ENCODE peak calls at places on chromosomes 16 and 17, in ten cellular contexts. V, F, P, L, R, O, K, D, A and T are unnamed samples. For H3K4me1 and H3K9me3, the result is how much of the 10 kb centered on the place peaks cover.

GRCh38 chr16:85527767-85528297 is 85.3 kb upstream of the GSE1 start:
- DNase-seq in V (no peak), F (no peak), P (no peak), L (no peak), R (no peak), O (no peak), K (no peak), D (no peak), A (no peak), T (no peak)

GRCh38 chr17:66406701-66407644 is 104.6 kb downstream of the PRKCA start:
- DNase-seq in V (no peak), F (no peak), P (no peak), L (no peak), R (no peak), O (no peak), K (no peak), D (no peak), A (no peak), T (no peak)

GRCh38 chr16:20901068-20901440 is 483 bp downstream of the LYRM1 start:
- DNase-seq in V (no peak), F (no peak), P (no peak), L (no peak), R (no peak), O (no peak), K (no peak), D (no peak), A (no peak), T (no peak)

GRCh38 chr16:49931931-49932330 is 76.0 kb upstream of the ZNF423 start:
- DNase-seq in V (no peak), F (no peak), P (no peak), L (no peak), R (no peak), O (no peak), K (no peak), D (no peak), A (no peak), T (peak)

GRCh38 chr17:65809366-65809765 is 247.9 kb upstream of the AXIN2 start:
- DNase-seq in V (no peak), F (no peak), P (no peak), L (no peak), R (no peak), O (no peak), K (no peak), D (no peak), A (no peak), T (no peak)

GRCh38 chr16:48914070-48914469 is 304.1 kb upstream of the N4BP1 start:
- DNase-seq in V (no peak), F (no peak), P (no peak), L (no peak), R (no peak), O (no peak), K (no peak), D (no peak), A (no peak), T (no peak)

GRCh38 chr16:51553910-51554309 is 402.8 kb upstream of the SALL1 start:
- DNase-seq in V (no peak), F (no peak), P (no peak), L (no peak), R (no peak), O (no peak), K (no peak), D (no peak), A (peak), T (no peak)

GRCh38 chr16:4663756-4664465 is 29.5 kb upstream of the NUDT16L1 start:
- DNase-seq in V (peak), F (no peak), P (no peak), L (no peak), R (no peak), O (no peak), K (no peak), D (peak), A (no peak), T (no peak)

GRCh38 chr16:57166951-57167350 is 18.9 kb downstream of the PSME3IP1 start:
- DNase-seq in V (no peak), F (no peak), P (no peak), L (no peak), R (no peak), O (no peak), K (no peak), D (no peak), A (peak), T (no peak)

GRCh38 chr16:7331997-7332396 is 648 bp upstream of the RBFOX1 start:
- DNase-seq in V (no peak), F (no peak), P (no peak), L (no peak), R (no peak), O (no peak), K (no peak), D (no peak), A (no peak), T (no peak)

GRCh38 chr16:83393196-83393981 is 414.4 kb upstream of the HSBP1 start:
- DNase-seq in V (peak), F (no peak), P (no peak), L (no peak), R (no peak), O (no peak), K (no peak), D (no peak), A (peak), T (no peak)

GRCh38 chr17:28862497-28862896 is 7.7 kb downstream of the ERAL1 start:
- DNase-seq in V (no peak), F (no peak), P (no peak), L (no peak), R (no peak), O (no peak), K (no peak), D (no peak), A (no peak), T (no peak)
- H3K4me1 ChIP-seq in V (under half), F (under half), P (under half), L (under half), R (under half), O (under half), K (under half), D (under half), A (under half), T (under half)

GRCh38 chr16:35711435-35711834 is 2252.0 kb downstream of the TP53TG3F start:
- DNase-seq in V (no peak), F (no peak), P (no peak), L (no peak), R (no peak), O (no peak), K (no peak), D (no peak), A (no peak), T (no peak)
- H3K9me3 ChIP-seq in V (under half), F (under half), P (under half), L (under half), R (under half), O (under half), K (under half), D (under half), A (under half), T (under half)

GRCh38 chr16:71273384-71273783 is 15.8 kb downstream of the CMTR2 start:
- DNase-seq in V (no peak), F (no peak), P (no peak), L (no peak), R (no peak), O (no peak), K (no peak), D (no peak), A (no peak), T (no peak)

DNA sequence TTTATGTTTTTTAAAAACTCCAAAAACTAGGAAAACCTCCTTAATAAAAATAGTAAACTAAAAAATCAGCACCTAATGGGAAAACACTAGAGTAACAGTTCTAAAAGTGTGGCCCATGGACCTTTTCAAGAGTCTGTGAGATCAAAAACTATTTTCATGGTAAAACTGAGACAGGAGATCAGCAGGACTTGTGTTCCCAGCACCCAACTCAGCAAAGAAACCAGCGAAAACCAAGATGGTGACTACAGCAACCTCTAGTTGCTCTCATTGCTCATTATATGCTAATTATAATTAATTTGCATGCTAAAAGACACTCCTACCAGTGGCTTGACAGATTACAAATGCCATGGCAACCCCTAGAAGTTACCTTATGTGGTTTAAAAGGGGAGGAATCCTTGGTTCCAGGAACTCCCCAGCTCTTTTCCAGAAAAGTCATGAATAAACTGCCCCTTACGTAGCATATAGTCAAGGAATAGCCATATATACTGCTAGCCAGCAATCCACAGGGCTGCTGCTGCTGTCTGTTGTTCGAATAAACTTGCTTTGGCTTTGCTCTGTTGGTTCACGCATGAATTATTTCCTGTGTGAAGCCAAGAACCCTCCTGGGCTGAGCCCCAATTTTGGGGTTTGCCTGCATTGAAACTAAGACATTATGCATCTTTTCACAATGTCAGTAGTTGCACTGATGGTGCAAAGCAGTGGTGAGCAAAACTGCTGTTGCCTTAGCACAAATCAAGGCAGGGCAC is 12.4 kb downstream of the CMTR2 start:
- DNase-seq in V (no peak), F (no peak), P (no peak), L (no peak), R (no peak), O (no peak), K (no peak), D (no peak), A (no peak), T (no peak)
- H3K4me3 ChIP-seq in V (no peak), F (no peak), P (no peak), L (no peak), R (no peak), O (no peak), K (no peak), D (no peak), A (no peak), T (no peak)

GRCh38 chr16:2008009-2008526 is 1.6 kb downstream of the ZNF598 start:
- DNase-seq in V (no peak), F (peak), P (no peak), L (no peak), R (peak), O (no peak), K (no peak), D (no peak), A (peak), T (no peak)
- H3K4me1 ChIP-seq in V (half or more), F (half or more), P (under half), L (under half), R (half or more), O (under half), K (half or more), D (under half), A (half or more), T (under half)